ENCODE peak calls at places on chromosomes 7 and 10, in eight cellular contexts. W is PC-9, U is upper lobe of right lung, J is uterus, L is heart right ventricle, F is sigmoid colon, T is ovary, A is left ventricle myocardium inferior. S is an unnamed sample.

GRCh38 chr7:13036256-13036765 is 348.9 kb downstream of the ARL4A start:
- DNase-seq in W (no peak), U (no peak), J (no peak), L (no peak), F (no peak), T (no peak), A (no peak), S (no peak)

GRCh38 chr10:116756277-116756676 is 13.9 kb upstream of the HSPA12A start:
- DNase-seq in W (no peak), U (peak; percentile 61), J (peak; percentile 41), L (no peak), F (peak; percentile 78), T (no peak), A (peak; percentile 52), S (no peak)

GRCh38 chr10:105797234-105797890 is 1156.3 kb downstream of the SORCS3 start:
- DNase-seq in W (no peak), U (no peak), J (no peak), L (no peak), F (no peak), T (no peak), A (no peak), S (no peak)

GRCh38 chr10:129631870-129632623 is 165.0 kb downstream of the MGMT start:
- DNase-seq in W (no peak), U (no peak), J (no peak), L (no peak), F (no peak), T (no peak), A (no peak), S (no peak)

GRCh38 chr10:102776779-102777417 is 33.1 kb downstream of the WBP1L start:
- DNase-seq in W (no peak), U (peak; percentile 81), J (peak; percentile 80), L (peak; percentile 92), F (peak; percentile 98), T (peak; percentile 82), A (peak; percentile 84), S (peak; percentile 91)

GRCh38 chr7:29651467-29651866 is 87.8 kb downstream of the PRR15 start:
- DNase-seq in W (no peak), U (no peak), J (no peak), L (no peak), F (no peak), T (no peak), A (no peak), S (no peak)

GRCh38 chr7:4235596-4235995 is 446.5 kb upstream of the FOXK1 start:
- DNase-seq in W (no peak), U (peak; percentile 51), J (no peak), L (no peak), F (peak; percentile 26), T (no peak), A (no peak), S (no peak)

GRCh38 chr7:37977243-37977642 is 56.8 kb downstream of the EPDR1 start:
- DNase-seq in W (no peak), U (no peak), J (no peak), L (no peak), F (no peak), T (no peak), A (no peak), S (no peak)

GRCh38 chr7:73715648-73716317 is 3.7 kb downstream of the STX1A start:
- DNase-seq in W (peak; percentile 99), U (no peak), J (no peak), L (no peak), F (no peak), T (no peak), A (no peak), S (peak; percentile 95)

DNA sequence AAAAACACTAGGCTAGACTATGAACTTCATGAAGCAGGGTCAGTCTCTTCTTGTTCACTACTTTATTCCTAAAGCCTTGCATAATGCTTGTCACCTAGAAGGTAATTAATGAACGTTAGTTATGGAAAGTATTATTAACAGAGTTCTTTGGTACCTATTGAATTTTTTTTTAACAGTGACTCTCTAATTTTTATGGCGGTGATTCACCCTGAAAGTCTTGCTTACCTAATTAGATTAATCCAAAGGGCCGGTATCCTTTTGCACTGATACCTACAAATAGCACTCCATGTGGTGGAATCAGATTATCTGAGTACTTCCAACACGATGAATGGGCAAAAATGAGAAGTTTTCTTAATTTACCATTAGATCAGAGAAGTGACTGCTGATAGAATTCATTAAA is 31.7 kb downstream of the STAM start:
- DNase-seq in W (no peak), U (no peak), J (no peak), L (no peak), F (no peak), T (no peak), A (no peak), S (no peak)
- H3K4me1 ChIP-seq in W (peaks cover 33% of the 10 kb centered on the region), U (peaks cover 9% of the 10 kb centered on the region), J (peaks cover 5% of the 10 kb centered on the region), L (peaks cover 7% of the 10 kb centered on the region), F (peaks cover 12% of the 10 kb centered on the region), T (peaks cover 9% of the 10 kb centered on the region), A (peaks cover 56% of the 10 kb centered on the region), S (peaks cover 40% of the 10 kb centered on the region)

DNA sequence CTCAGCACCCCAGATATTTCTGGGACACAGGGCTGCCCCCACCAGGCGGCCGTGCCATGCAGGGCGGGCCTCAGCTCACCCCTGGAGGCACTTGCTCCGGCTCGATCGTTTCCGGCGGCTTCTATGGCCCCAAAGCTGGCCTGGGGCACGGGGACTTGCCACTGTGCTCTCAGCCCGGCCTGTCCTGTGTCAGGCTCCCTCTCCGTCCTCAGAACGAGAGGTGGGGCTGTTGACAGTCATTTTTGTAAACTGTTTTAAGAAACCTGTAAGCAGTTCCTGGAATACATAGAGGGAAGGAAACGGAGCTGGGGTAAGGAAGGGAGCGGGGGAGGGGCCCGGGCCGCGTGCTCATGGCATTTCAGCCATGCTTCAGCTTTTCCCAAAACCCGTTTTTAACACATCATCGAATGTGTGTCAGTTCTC is 30.7 kb upstream of the PRKAR1B start:
- DNase-seq in W (no peak), U (peak; percentile 43), J (no peak), L (no peak), F (peak; percentile 50), T (no peak), A (no peak), S (no peak)
- H3K36me3 ChIP-seq in W (peaks cover 14% of the 10 kb centered on the region), U (peaks cover 47% of the 10 kb centered on the region), J (no peaks in the 10 kb centered on the region), L (peaks cover 80% of the 10 kb centered on the region), F (peaks cover 21% of the 10 kb centered on the region), T (no peaks in the 10 kb centered on the region), A (peaks cover 75% of the 10 kb centered on the region), S (peaks cover 38% of the 10 kb centered on the region)

DNA sequence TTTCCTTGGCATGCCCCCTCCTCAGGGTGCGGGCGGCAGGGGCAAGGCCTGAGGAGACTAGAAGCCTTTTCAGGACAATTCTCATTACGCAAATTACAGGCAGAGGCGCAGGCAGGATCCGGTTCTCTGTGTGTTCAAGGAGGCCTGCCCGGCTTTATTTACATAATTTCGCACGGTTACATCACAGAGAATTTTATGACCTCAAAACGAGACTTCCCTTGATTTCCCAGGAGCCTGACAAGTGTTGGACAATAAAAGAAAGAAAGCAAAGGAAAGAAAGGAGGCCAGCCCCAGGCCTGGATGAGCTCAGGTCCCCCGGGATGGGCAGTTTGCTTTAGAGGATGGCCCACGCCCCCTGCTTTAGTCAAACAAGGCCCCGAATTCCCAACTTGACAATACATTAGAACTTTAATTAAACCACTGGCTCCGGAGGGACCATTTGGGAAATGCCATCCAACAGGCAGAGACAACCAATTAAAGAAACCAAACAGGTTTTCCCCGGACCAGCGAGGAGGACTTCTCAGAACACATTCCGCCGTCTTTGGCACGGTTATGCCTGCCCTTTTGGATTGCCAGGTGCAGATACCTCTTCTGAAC is 2.9 kb downstream of the MNX1 start:
- DNase-seq in W (no peak), U (peak; percentile 19), J (no peak), L (no peak), F (no peak), T (no peak), A (no peak), S (no peak)
- H3K4me3 ChIP-seq in W (no peak overlapping the region), U (no peak overlapping the region), J (no peak overlapping the region), L (no peak overlapping the region), F (no peak overlapping the region), T (no peak overlapping the region), A (no peak overlapping the region), S (no peak overlapping the region)

GRCh38 chr7:22694597-22695207 is 32.3 kb upstream of the IL6 start:
- DNase-seq in W (peak; percentile 22), U (no peak), J (no peak), L (no peak), F (no peak), T (no peak), A (no peak), S (no peak)
- H3K4me1 ChIP-seq in W (peaks cover 15% of the 10 kb centered on the region), U (peaks cover 23% of the 10 kb centered on the region), J (no peaks in the 10 kb centered on the region), L (no peaks in the 10 kb centered on the region), F (no peaks in the 10 kb centered on the region), T (no peaks in the 10 kb centered on the region), A (peaks cover 8% of the 10 kb centered on the region), S (peaks cover 9% of the 10 kb centered on the region)

GRCh38 chr10:128432423-128432822 is 306.2 kb upstream of the MKI67 start:
- DNase-seq in W (no peak), U (no peak), J (no peak), L (no peak), F (no peak), T (no peak), A (no peak), S (no peak)
- H3K36me3 ChIP-seq in W (no peaks in the 10 kb centered on the region), U (no peaks in the 10 kb centered on the region), J (no peaks in the 10 kb centered on the region), L (no peaks in the 10 kb centered on the region), F (no peaks in the 10 kb centered on the region), T (no peaks in the 10 kb centered on the region), A (no peaks in the 10 kb centered on the region), S (no peaks in the 10 kb centered on the region)

GRCh38 chr10:95756796-95757657 is 1.1 kb downstream of the ENTPD1 start:
- DNase-seq in W (no peak), U (no peak), J (no peak), L (no peak), F (no peak), T (no peak), A (no peak), S (no peak)
- H3K4me3 ChIP-seq in W (no peak overlapping the region), U (peak overlapping the region; percentile 49), J (peak overlapping the region; percentile 25), L (peak overlapping the region; percentile 47), F (peak overlapping the region; percentile 40), T (peak overlapping the region; percentile 30), A (peak overlapping the region; percentile 65), S (no peak overlapping the region)

GRCh38 chr7:55538538-55538937 is 33.8 kb downstream of the VOPP1 start:
- DNase-seq in W (peak; percentile 98), U (no peak), J (no peak), L (no peak), F (no peak), T (no peak), A (no peak), S (peak; percentile 78)

GRCh38 chr7:55539380-55539779 is 32.9 kb downstream of the VOPP1 start:
- DNase-seq in W (no peak), U (no peak), J (no peak), L (no peak), F (no peak), T (no peak), A (no peak), S (no peak)

GRCh38 chr7:55536619-55537457 is 35.5 kb downstream of the VOPP1 start:
- DNase-seq in W (no peak), U (no peak), J (no peak), L (no peak), F (no peak), T (no peak), A (no peak), S (no peak)

GRCh38 chr7:55535637-55536016 is 36.7 kb downstream of the VOPP1 start:
- DNase-seq in W (no peak), U (no peak), J (no peak), L (no peak), F (no peak), T (no peak), A (no peak), S (no peak)

GRCh38 chr7:55537458-55537825 is 34.9 kb downstream of the VOPP1 start:
- DNase-seq in W (no peak), U (no peak), J (no peak), L (no peak), F (no peak), T (no peak), A (no peak), S (no peak)
- H3K4me1 ChIP-seq in W (peaks cover 59% of the 10 kb centered on the region), U (peaks cover 47% of the 10 kb centered on the region), J (no peaks in the 10 kb centered on the region), L (peaks cover 12% of the 10 kb centered on the region), F (peaks cover 59% of the 10 kb centered on the region), T (peaks cover 10% of the 10 kb centered on the region), A (peaks cover 52% of the 10 kb centered on the region), S (peaks cover 56% of the 10 kb centered on the region)

S was measured in SJSA1.